ENCODE peak calls at places on chromosomes 7 and 10, in eight cellular contexts. N, W, I, C, Z, Q, L and Y are unnamed samples.
A peak's percentile ranks its signal among the peaks of the same experiment; 100 is the strongest.

GRCh38 chr7:94088560-94088959 is 84.4 kb upstream of the BET1 start:
- DNase-seq in N (no peak), Z (no peak), C (no peak), W (peak; percentile 62), Q (no peak), L (no peak), I (no peak), Y (no peak)

GRCh38 chr7:83449781-83450180 is 199.2 kb downstream of the SEMA3E start:
- DNase-seq in N (no peak), L (no peak), Z (no peak), C (no peak), W (no peak), Q (no peak), I (no peak), Y (no peak)

GRCh38 chr7:158955932-158956804 is 99.8 kb downstream of the DYNC2I1 start:
- DNase-seq in W (no peak), N (no peak), L (no peak), Z (no peak), C (no peak), Q (no peak), I (no peak), Y (no peak)

GRCh38 chr7:30169585-30169978 is 34.8 kb downstream of the MTURN start:
- DNase-seq in N (no peak), I (no peak), C (no peak), Z (no peak), L (no peak), Q (no peak), W (peak; percentile 80), Y (no peak)

GRCh38 chr10:25933653-25934608 is at the start of gene MYO3A:
- DNase-seq in N (no peak), W (no peak), C (no peak), I (no peak), L (no peak), Q (peak; percentile 74), Z (no peak), Y (peak; percentile 33)

GRCh38 chr7:116150588-116150987 is 59.8 kb upstream of the TES start:
- DNase-seq in N (peak; percentile 57), Q (no peak), W (peak; percentile 48), Z (peak; percentile 67), L (no peak), I (no peak), C (no peak), Y (no peak)

GRCh38 chr7:139974179-139974811 is 88.5 kb downstream of the PARP12 start:
- DNase-seq in C (no peak), W (no peak), L (no peak), Z (no peak), Q (no peak), I (no peak), N (no peak), Y (no peak)

GRCh38 chr10:119723624-119724023 is 2.2 kb upstream of the INPP5F start:
- DNase-seq in N (no peak), C (no peak), Q (no peak), L (no peak), Z (no peak), I (no peak), W (no peak), Y (no peak)

GRCh38 chr7:113154128-113154527 is 35.8 kb upstream of the SMIM30 start:
- DNase-seq in Q (no peak), Z (no peak), W (no peak), L (no peak), C (no peak), N (no peak), I (no peak), Y (no peak)

GRCh38 chr7:32905175-32905662 is 13.7 kb upstream of the KBTBD2 start:
- DNase-seq in C (no peak), N (peak; percentile 75), Q (peak; percentile 90), I (peak; percentile 98), W (peak; percentile 93), L (peak; percentile 42), Z (peak; percentile 56), Y (peak; percentile 84)

GRCh38 chr10:122460891-122461293 is 461 bp upstream of the HTRA1 start:
- DNase-seq in Q (no peak), I (no peak), N (no peak), C (no peak), Z (no peak), L (no peak), W (peak; percentile 36), Y (no peak)

GRCh38 chr10:78934994-78935602 is 133.7 kb upstream of the ZMIZ1 start:
- DNase-seq in L (no peak), Z (no peak), I (no peak), C (no peak), W (no peak), N (no peak), Q (no peak), Y (no peak)

GRCh38 chr10:103470755-103471653 is 8.0 kb downstream of the CALHM3 start:
- DNase-seq in N (peak; percentile 62), L (no peak), Z (peak; percentile 91), C (no peak), I (peak; percentile 65), W (no peak), Q (peak; percentile 64), Y (no peak)
- H3K9ac ChIP-seq in N (no peak overlapping the region), L (no peak overlapping the region), Z (peak overlapping the region; percentile 68), C (no peak overlapping the region), I (no peak overlapping the region), W (no peak overlapping the region), Q (no peak overlapping the region), Y (peak overlapping the region; percentile 50)

GRCh38 chr7:137987968-137988367 is 13.9 kb downstream of the CREB3L2 start:
- DNase-seq in Z (peak; percentile 61), Q (no peak), I (no peak), C (no peak), W (no peak), L (no peak), N (no peak), Y (no peak)

GRCh38 chr7:137986252-137987010 is 15.5 kb downstream of the CREB3L2 start:
- DNase-seq in Q (peak; percentile 36), W (peak; percentile 91), L (no peak), C (no peak), Z (no peak), I (peak; percentile 71), N (peak; percentile 96), Y (no peak)

GRCh38 chr7:137985897-137986251 is 16.0 kb downstream of the CREB3L2 start:
- DNase-seq in L (no peak), N (no peak), Q (no peak), W (no peak), Z (no peak), C (no peak), I (peak; percentile 70), Y (no peak)

GRCh38 chr7:137987563-137987962 is 14.3 kb downstream of the CREB3L2 start:
- DNase-seq in L (no peak), W (no peak), Z (no peak), I (no peak), N (no peak), Q (no peak), C (no peak), Y (no peak)

GRCh38 chr7:137987011-137987334 is 14.9 kb downstream of the CREB3L2 start:
- DNase-seq in Z (no peak), L (no peak), C (no peak), I (no peak), N (no peak), W (no peak), Q (no peak), Y (no peak)
- H3K4me1 ChIP-seq in Z (peaks cover 92% of the 10 kb centered on the region), L (no peaks in the 10 kb centered on the region), C (peaks cover 16% of the 10 kb centered on the region), I (peaks cover 50% of the 10 kb centered on the region), N (peaks cover 40% of the 10 kb centered on the region), W (peaks cover 78% of the 10 kb centered on the region), Q (peaks cover 14% of the 10 kb centered on the region), Y (no peaks in the 10 kb centered on the region)

GRCh38 chr10:113857210-113857609 is 2.7 kb downstream of the NHLRC2 start:
- DNase-seq in N (no peak), W (peak; percentile 30), C (no peak), L (no peak), Q (no peak), I (no peak), Z (no peak), Y (no peak)
- H3K9ac ChIP-seq in N (no peak overlapping the region), W (peak overlapping the region; percentile 93), C (no peak overlapping the region), L (no peak overlapping the region), Q (no peak overlapping the region), I (no peak overlapping the region), Z (no peak overlapping the region), Y (no peak overlapping the region)

DNA sequence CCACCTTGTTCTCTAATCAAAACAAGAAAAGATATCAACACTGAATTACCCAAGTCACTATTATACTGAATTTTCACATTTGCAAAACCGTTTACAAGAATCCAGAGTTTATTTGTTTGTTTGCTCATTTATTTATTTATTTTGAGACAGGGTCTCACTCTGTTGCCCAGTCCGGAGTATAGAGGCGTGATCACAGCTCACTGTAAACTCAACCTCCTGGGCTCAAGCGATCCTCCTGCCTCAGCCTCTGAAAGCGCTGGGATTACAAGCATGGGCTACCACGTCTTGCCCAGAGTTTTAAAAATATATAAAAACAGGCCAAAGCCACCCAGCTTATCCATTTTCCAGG is 8.5 kb downstream of the CREB3L2 start:
- DNase-seq in Z (no peak), I (no peak), Q (no peak), C (no peak), W (no peak), L (no peak), N (no peak), Y (no peak)
- H3K4me1 ChIP-seq in Z (peaks cover 60% of the 10 kb centered on the region), I (peaks cover 39% of the 10 kb centered on the region), Q (peaks cover 5% of the 10 kb centered on the region), C (peaks cover 33% of the 10 kb centered on the region), W (peaks cover 81% of the 10 kb centered on the region), L (no peaks in the 10 kb centered on the region), N (peaks cover 29% of the 10 kb centered on the region), Y (no peaks in the 10 kb centered on the region)

GRCh38 chr7:33905389-33906032 is at the start of gene BMPER:
- DNase-seq in Z (peak; percentile 48), W (peak; percentile 85), I (no peak), C (no peak), L (no peak), N (no peak), Q (peak; percentile 82), Y (peak; percentile 71)
- H3K9ac ChIP-seq in Z (peak within 1 kb of the TSS; percentile 30), W (peak within 1 kb of the TSS; percentile 87), I (no peak within 1 kb of the TSS), C (peak within 1 kb of the TSS; percentile 79), L (no peak within 1 kb of the TSS), N (peak within 1 kb of the TSS; percentile 86), Q (no peak within 1 kb of the TSS), Y (peak within 1 kb of the TSS; percentile 82)

GRCh38 chr10:127990846-127991542 is 84.1 kb downstream of the PTPRE start:
- DNase-seq in I (no peak), L (peak; percentile 65), Z (no peak), C (peak; percentile 71), W (peak; percentile 91), Q (no peak), N (peak; percentile 68), Y (no peak)

GRCh38 chr10:127993281-127993680 is 86.4 kb downstream of the PTPRE start:
- DNase-seq in Z (no peak), C (no peak), L (no peak), I (no peak), Q (no peak), N (no peak), W (no peak), Y (no peak)

GRCh38 chr10:127991543-127992255 is 84.8 kb downstream of the PTPRE start:
- DNase-seq in Z (no peak), Q (no peak), W (peak; percentile 34), C (no peak), I (no peak), L (no peak), N (no peak), Y (no peak)

GRCh38 chr10:127989481-127989964 is 82.6 kb downstream of the PTPRE start:
- DNase-seq in Q (no peak), L (no peak), N (no peak), Z (no peak), W (no peak), C (no peak), I (no peak), Y (no peak)

DNA sequence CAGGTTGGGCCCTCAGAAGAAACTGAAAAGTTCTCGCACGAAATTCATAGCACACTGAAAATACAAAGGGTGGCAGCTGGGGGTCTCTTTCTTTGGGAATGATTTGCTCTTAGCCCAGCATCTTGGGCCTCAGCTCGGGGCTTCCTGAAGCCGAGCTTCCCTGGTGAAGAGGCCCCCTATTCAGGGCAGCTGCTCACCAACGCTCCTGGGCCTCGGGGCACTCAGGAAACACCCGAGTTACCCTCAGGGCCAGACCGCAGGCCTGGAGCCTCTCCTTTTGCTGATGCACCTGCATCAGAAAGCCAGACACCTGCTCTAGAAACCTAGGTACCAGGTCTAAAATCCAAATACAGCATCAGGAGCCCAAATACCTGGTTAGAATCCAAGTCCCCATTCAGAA is 85.5 kb downstream of the PTPRE start:
- DNase-seq in I (no peak), L (no peak), W (no peak), C (no peak), Q (no peak), N (no peak), Z (no peak), Y (no peak)
- H3K4me1 ChIP-seq in I (no peaks in the 10 kb centered on the region), L (peaks cover 31% of the 10 kb centered on the region), W (peaks cover 35% of the 10 kb centered on the region), C (peaks cover 28% of the 10 kb centered on the region), Q (no peaks in the 10 kb centered on the region), N (no peaks in the 10 kb centered on the region), Z (no peaks in the 10 kb centered on the region), Y (no peaks in the 10 kb centered on the region)